ENCODE peak calls at places on chromosomes 7 and 10, in four cellular contexts. M, X, Z and O are unnamed samples. For H3K36me3, the result is how much of the 10 kb centered on the place peaks cover.

GRCh38 chr7:23349484-23350157 is 50.5 kb downstream of the MALSU1 start:
- DNase-seq in Z (no peak), X (no peak), M (no peak), O (no peak)

GRCh38 chr7:84058311-84059076 is 136.1 kb downstream of the SEMA3A start:
- DNase-seq in X (no peak), Z (no peak), M (no peak), O (no peak)

GRCh38 chr10:16905304-16905703 is 88.1 kb upstream of the RSU1 start:
- DNase-seq in X (no peak), M (peak), Z (no peak), O (no peak)

GRCh38 chr10:18918545-18918944 is 130.1 kb upstream of the MALRD1 start:
- DNase-seq in X (no peak), M (no peak), Z (no peak), O (no peak)

GRCh38 chr7:130270947-130271790 is 4.5 kb downstream of the CPA2 start:
- DNase-seq in X (no peak), M (no peak), Z (no peak), O (no peak)

GRCh38 chr7:103059471-103059870 is 15.1 kb downstream of the FBXL13 start:
- DNase-seq in X (no peak), M (no peak), Z (no peak), O (no peak)

GRCh38 chr7:114539575-114539974 is 125.0 kb downstream of the FOXP2 start:
- DNase-seq in M (no peak), Z (no peak), X (no peak), O (no peak)

GRCh38 chr10:43692051-43692825 is 43.6 kb upstream of the ZNF32 start:
- DNase-seq in M (no peak), X (no peak), Z (no peak), O (no peak)

GRCh38 chr7:158952776-158953175 is 96.4 kb downstream of the DYNC2I1 start:
- DNase-seq in Z (no peak), M (no peak), X (no peak), O (no peak)

GRCh38 chr7:47792521-47793121 is 155.6 kb downstream of the PKD1L1 start:
- DNase-seq in X (no peak), M (no peak), Z (no peak), O (no peak)

GRCh38 chr7:82605247-82605864 is 161.8 kb upstream of the CACNA2D1 start:
- DNase-seq in M (no peak), X (no peak), Z (no peak), O (no peak)

GRCh38 chr7:151679073-151679708 is 159.5 kb upstream of the RHEB start:
- DNase-seq in X (no peak), Z (no peak), M (no peak), O (no peak)

GRCh38 chr10:105727131-105727530 is 1086.0 kb downstream of the SORCS3 start:
- DNase-seq in M (no peak), X (no peak), Z (no peak), O (no peak)

GRCh38 chr7:94466516-94466915 is 43.1 kb upstream of the CASD1 start:
- DNase-seq in X (no peak), M (no peak), Z (no peak), O (no peak)

GRCh38 chr10:14056545-14057332 is 274.0 kb downstream of the FRMD4A start:
- DNase-seq in X (no peak), Z (no peak), M (no peak), O (no peak)

GRCh38 chr10:124152781-124153600 is 59.6 kb upstream of the CHST15 start:
- DNase-seq in X (peak), M (peak), Z (peak), O (peak)

GRCh38 chr10:101214446-101215396 is 14.5 kb downstream of the LBX1 start:
- DNase-seq in Z (peak), X (peak), M (peak), O (peak)

GRCh38 chr7:46059308-46060020 is 138.4 kb upstream of the IGFBP3 start:
- DNase-seq in M (peak), Z (peak), X (peak), O (peak)

GRCh38 chr10:122163182-122164027 is 107.7 kb upstream of the BTBD16 start:
- DNase-seq in Z (no peak), M (no peak), X (no peak), O (no peak)

GRCh38 chr10:30178565-30178964 is 119.2 kb upstream of the JCAD start:
- DNase-seq in X (no peak), M (no peak), Z (no peak), O (no peak)

GRCh38 chr10:7795605-7796004 is 7.6 kb downstream of the ATP5F1C start:
- DNase-seq in Z (no peak), X (no peak), M (no peak), O (no peak)

GRCh38 chr7:101631224-101631714 is 2.2 kb upstream of the MYL10 start:
- DNase-seq in Z (no peak), M (no peak), X (no peak), O (no peak)

GRCh38 chr10:35569836-35570235 is 35.3 kb upstream of the GJD4 start:
- DNase-seq in Z (no peak), M (no peak), X (no peak), O (no peak)

GRCh38 chr10:35574924-35575352 is 30.2 kb upstream of the GJD4 start:
- DNase-seq in Z (no peak), X (no peak), M (no peak), O (no peak)

GRCh38 chr10:35575640-35576039 is 29.5 kb upstream of the GJD4 start:
- DNase-seq in M (no peak), Z (no peak), X (no peak), O (no peak)

GRCh38 chr10:35573786-35574185 is 31.4 kb upstream of the GJD4 start:
- DNase-seq in Z (no peak), X (no peak), M (no peak), O (no peak)

DNA sequence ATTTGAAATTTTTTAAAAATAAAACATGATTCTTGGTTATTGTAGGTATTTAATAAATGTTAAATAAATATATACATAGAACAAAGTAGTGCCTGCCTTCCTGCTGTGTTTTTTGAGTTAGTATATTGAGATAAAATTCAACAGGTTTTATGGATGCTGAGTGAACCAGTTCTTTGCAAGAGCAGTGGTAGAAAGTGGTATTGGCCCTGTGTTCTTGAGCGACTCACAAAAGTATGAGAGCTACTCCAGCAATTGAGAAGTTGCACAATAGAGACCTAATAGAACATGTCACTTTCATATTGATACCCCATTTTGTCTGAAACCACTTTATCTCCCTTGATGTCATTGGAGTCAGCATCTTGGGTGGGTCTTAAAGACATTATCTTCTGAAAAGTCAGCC is 32.6 kb upstream of the GJD4 start:
- DNase-seq in M (no peak), X (no peak), Z (no peak), O (no peak)
- H3K36me3 ChIP-seq in M (under half), X (half or more), Z (under half), O (half or more)

DNA sequence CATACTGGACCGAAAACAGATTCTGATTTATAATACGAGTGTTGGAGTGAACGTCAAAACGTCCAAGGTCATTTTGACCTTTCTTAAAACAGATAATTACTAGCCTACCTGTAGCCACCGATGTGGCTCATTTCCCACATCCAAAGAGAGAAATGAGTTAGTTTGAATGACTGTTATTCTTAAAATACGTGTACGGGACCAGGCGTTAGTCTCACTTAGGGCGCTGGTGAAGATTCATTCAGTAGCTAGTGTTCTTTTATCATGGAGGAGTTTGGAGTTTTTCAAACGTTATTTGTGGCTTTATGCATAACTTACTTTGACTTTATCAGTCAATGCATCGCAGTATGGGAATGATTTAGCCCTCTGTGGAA is 1.4 kb downstream of the BICC1 start:
- DNase-seq in Z (no peak), X (no peak), M (no peak), O (no peak)
- H3K4me3 ChIP-seq in Z (peak), X (peak), M (peak), O (peak)

GRCh38 chr7:99008181-99008631 is 129.9 kb downstream of the TRRAP start:
- DNase-seq in M (no peak), X (no peak), Z (peak), O (no peak)
- H3K36me3 ChIP-seq in M (under half), X (half or more), Z (under half), O (under half)

GRCh38 chr7:7858559-7858958 is 110.0 kb upstream of the GLCCI1 start:
- DNase-seq in Z (no peak), X (no peak), M (no peak), O (no peak)
- H3K4me3 ChIP-seq in Z (no peak), X (no peak), M (no peak), O (no peak)